ENCODE peak calls at places on chromosome 1, in nine cellular contexts. R is effector memory CD4-positive, alpha-beta T cell; Z is naive thymus-derived CD4-positive, alpha-beta T cell; T is SJCRH30; B is GM23248; K is left ventricle myocardium inferior; G is T-helper 17 cell; A is neural progenitor cell; Q is CD4-positive, alpha-beta T cell. J is an unnamed sample.

GRCh38 chr1:233654667-233655432 is 40.9 kb downstream of the KCNK1 start:
- DNase-seq in Q (no peak), Z (no peak), K (no peak), R (no peak), B (no peak), T (no peak), A (no peak), G (no peak), J (peak; percentile 11)

GRCh38 chr1:37112427-37112826 is 78.1 kb upstream of the GRIK3 start:
- DNase-seq in Z (no peak), A (no peak), R (no peak), K (no peak), T (no peak), Q (no peak), B (no peak), G (no peak), J (no peak)

GRCh38 chr1:59686170-59686569 is 128.6 kb upstream of the HOOK1 start:
- DNase-seq in T (peak; percentile 61), K (no peak), Z (no peak), Q (no peak), R (no peak), A (no peak), G (no peak), B (no peak), J (no peak)

GRCh38 chr1:153025797-153026196 is 5.2 kb upstream of the SPRR1B start:
- DNase-seq in Q (no peak), A (no peak), B (no peak), T (no peak), K (no peak), Z (no peak), R (no peak), G (no peak), J (no peak)

GRCh38 chr1:5504364-5504740 is 487.9 kb downstream of the NPHP4 start:
- DNase-seq in T (no peak), G (no peak), Q (no peak), R (no peak), K (no peak), A (no peak), B (peak; percentile 24), Z (no peak), J (no peak)

GRCh38 chr1:57857809-57858208 is 433.9 kb upstream of the DAB1 start:
- DNase-seq in R (no peak), Q (no peak), A (no peak), B (peak; percentile 51), K (no peak), G (no peak), Z (no peak), T (no peak), J (no peak)

GRCh38 chr1:60222492-60223369 is 149.2 kb upstream of the C1orf87 start:
- DNase-seq in K (no peak), A (no peak), Z (no peak), Q (no peak), B (no peak), G (no peak), R (no peak), T (no peak), J (no peak)

GRCh38 chr1:43573066-43573799 is 42.5 kb downstream of the PTPRF start:
- DNase-seq in Q (no peak), B (no peak), T (no peak), A (peak; percentile 42), R (no peak), G (no peak), K (peak; percentile 36), Z (no peak), J (no peak)

GRCh38 chr1:91851130-91852010 is 34.6 kb downstream of the TGFBR3 start:
- DNase-seq in Q (no peak), T (peak; percentile 69), Z (no peak), B (peak; percentile 86), R (no peak), A (no peak), K (peak; percentile 95), G (no peak), J (peak; percentile 37)

DNA sequence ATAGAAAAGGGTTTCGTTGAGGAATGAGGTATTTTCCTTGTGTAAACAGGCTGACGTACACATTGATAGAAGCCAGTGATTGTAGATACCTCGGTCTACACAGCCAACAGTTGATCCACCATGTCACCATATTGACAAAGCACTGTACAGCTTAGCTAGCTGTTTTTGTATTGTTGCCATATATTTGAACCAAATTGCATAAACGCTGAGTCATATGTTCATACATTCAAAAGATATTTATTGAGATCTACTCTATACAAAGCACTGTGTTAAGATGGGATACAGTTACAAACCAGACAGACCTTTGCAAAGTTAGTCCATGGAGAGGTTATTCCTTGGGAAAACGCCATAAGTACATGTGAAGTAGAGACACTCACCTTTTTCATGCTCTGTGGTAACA is 132.4 kb upstream of the ATP1B1 start:
- DNase-seq in R (no peak), K (no peak), T (no peak), B (peak; percentile 12), A (no peak), Z (no peak), Q (no peak), G (no peak), J (no peak)
- H3K9me3 ChIP-seq in R (no peaks in the 10 kb centered on the region), K (no peaks in the 10 kb centered on the region), T (no peaks in the 10 kb centered on the region), B (no peaks in the 10 kb centered on the region), A (no peaks in the 10 kb centered on the region), Z (no peaks in the 10 kb centered on the region), Q (no peaks in the 10 kb centered on the region), G (no peaks in the 10 kb centered on the region), J (no peaks in the 10 kb centered on the region)

GRCh38 chr1:239349699-239350098 is 36.7 kb upstream of the CHRM3 start:
- DNase-seq in T (no peak), K (no peak), B (no peak), R (no peak), Q (no peak), Z (no peak), A (no peak), G (no peak), J (no peak)
- H3K9me3 ChIP-seq in T (no peaks in the 10 kb centered on the region), K (no peaks in the 10 kb centered on the region), B (no peaks in the 10 kb centered on the region), R (no peaks in the 10 kb centered on the region), Q (no peaks in the 10 kb centered on the region), Z (no peaks in the 10 kb centered on the region), A (no peaks in the 10 kb centered on the region), G (no peaks in the 10 kb centered on the region), J (no peaks in the 10 kb centered on the region)

DNA sequence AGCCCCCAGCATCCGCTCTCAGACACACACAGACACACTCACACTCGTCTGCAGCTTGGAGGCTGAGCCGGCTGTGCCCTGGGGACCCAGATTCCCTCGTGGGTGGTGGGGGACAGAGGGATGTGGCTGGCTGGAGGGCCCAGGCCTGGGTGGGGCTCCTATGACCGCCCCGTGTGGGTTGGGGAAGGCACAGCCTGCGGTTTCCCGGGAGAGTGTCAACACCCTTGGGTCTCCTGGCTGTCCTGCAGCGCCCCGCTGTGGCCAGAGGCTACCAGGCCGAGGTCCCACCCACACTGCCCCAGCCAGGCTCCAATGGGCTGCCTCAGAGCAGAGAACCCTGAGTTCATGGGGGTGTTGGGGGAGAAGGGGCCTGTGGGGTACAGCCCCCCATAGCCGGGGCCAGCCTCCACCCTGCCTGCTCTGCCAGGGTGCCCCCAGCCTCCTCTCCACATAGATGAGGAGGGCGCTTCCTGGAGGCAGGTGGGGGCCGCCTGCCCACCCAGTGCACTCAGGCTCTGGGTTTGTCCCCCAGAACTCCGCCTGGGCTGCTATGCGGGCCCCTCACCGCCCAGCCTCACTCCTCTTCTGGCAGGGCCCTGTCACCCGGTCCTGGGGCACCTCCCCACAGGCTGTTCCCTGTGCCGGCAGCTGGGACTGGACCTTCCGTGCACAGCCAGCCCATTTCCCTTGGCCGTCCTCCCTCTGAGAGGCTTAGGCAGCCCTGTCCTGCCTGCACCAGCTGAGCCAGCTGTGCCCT is at the start of gene TTC34:
- DNase-seq in K (no peak), B (peak; percentile 18), G (peak; percentile 14), R (peak; percentile 16), A (no peak), T (peak; percentile 51), Q (peak; percentile 29), Z (peak; percentile 33), J (peak; percentile 3)
- H3K9me3 ChIP-seq in K (no peaks in the 10 kb centered on the region), B (no peaks in the 10 kb centered on the region), G (no peaks in the 10 kb centered on the region), R (no peaks in the 10 kb centered on the region), A (no peaks in the 10 kb centered on the region), T (no peaks in the 10 kb centered on the region), Q (no peaks in the 10 kb centered on the region), Z (no peaks in the 10 kb centered on the region), J (no peaks in the 10 kb centered on the region)

GRCh38 chr1:2914702-2915101 is 106.6 kb upstream of the ACTRT2 start:
- DNase-seq in B (no peak), A (no peak), G (no peak), R (no peak), K (no peak), Q (no peak), T (no peak), Z (no peak), J (no peak)
- H3K9me3 ChIP-seq in B (no peaks in the 10 kb centered on the region), A (peaks cover 8% of the 10 kb centered on the region), G (no peaks in the 10 kb centered on the region), R (no peaks in the 10 kb centered on the region), K (no peaks in the 10 kb centered on the region), Q (no peaks in the 10 kb centered on the region), T (peaks cover 4% of the 10 kb centered on the region), Z (no peaks in the 10 kb centered on the region), J (no peaks in the 10 kb centered on the region)

GRCh38 chr1:83104558-83104957 is 894.4 kb downstream of the TTLL7 start:
- DNase-seq in R (no peak), G (no peak), B (no peak), Q (no peak), K (no peak), T (no peak), Z (no peak), A (no peak), J (no peak)

GRCh38 chr1:83097715-83098613 is 901.0 kb downstream of the TTLL7 start:
- DNase-seq in R (no peak), Q (no peak), A (no peak), B (no peak), T (no peak), Z (no peak), G (no peak), K (no peak), J (no peak)

GRCh38 chr1:83102630-83103071 is 896.3 kb downstream of the TTLL7 start:
- DNase-seq in R (no peak), Z (no peak), A (no peak), K (no peak), B (no peak), Q (no peak), G (no peak), T (peak; percentile 78), J (peak; percentile 80)

GRCh38 chr1:83098791-83099190 is 900.1 kb downstream of the TTLL7 start:
- DNase-seq in R (no peak), B (no peak), T (no peak), A (no peak), Z (no peak), K (no peak), Q (no peak), G (no peak), J (no peak)

GRCh38 chr1:83100133-83100532 is 898.8 kb downstream of the TTLL7 start:
- DNase-seq in Q (no peak), K (no peak), A (no peak), B (no peak), R (no peak), Z (no peak), G (no peak), T (no peak), J (no peak)
- H3K9me3 ChIP-seq in Q (no peaks in the 10 kb centered on the region), K (peaks cover 4% of the 10 kb centered on the region), A (no peaks in the 10 kb centered on the region), B (no peaks in the 10 kb centered on the region), R (no peaks in the 10 kb centered on the region), Z (no peaks in the 10 kb centered on the region), G (no peaks in the 10 kb centered on the region), T (no peaks in the 10 kb centered on the region), J (no peaks in the 10 kb centered on the region)

DNA sequence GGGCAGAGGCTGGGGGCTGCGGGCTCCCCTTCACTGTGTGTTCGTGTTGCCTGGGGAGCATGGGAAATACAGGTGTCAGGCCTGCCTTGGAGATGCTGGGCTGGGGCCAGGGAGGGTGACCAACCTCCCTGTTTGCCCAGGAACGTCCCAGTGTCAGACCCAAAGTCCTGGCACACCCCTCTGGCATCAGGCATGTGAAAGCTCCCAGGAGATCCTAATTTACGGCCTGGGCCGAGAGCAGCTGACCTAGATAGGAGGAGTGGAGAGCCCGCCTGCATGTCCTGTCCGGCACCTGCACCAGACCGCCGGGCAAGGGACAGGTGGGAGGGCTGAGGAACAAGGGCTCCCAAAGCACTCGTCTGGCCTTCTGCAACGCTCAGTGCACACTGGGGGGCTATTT is 124.8 kb downstream of the PRDM16 start:
- DNase-seq in K (no peak), G (no peak), B (no peak), Q (no peak), Z (no peak), T (no peak), R (no peak), A (no peak), J (no peak)
- H3K9me3 ChIP-seq in K (no peaks in the 10 kb centered on the region), G (no peaks in the 10 kb centered on the region), B (no peaks in the 10 kb centered on the region), Q (no peaks in the 10 kb centered on the region), Z (no peaks in the 10 kb centered on the region), T (no peaks in the 10 kb centered on the region), R (no peaks in the 10 kb centered on the region), A (no peaks in the 10 kb centered on the region), J (no peaks in the 10 kb centered on the region)